ENCODE peak calls at places on chromosomes 3 and 15, in five cellular contexts. C, T, G, D and L are unnamed samples.

GRCh38 chr3:194375473-194375872 is 5.9 kb upstream of the LRRC15 start:
- DNase-seq in D (no peak), G (no peak), C (no peak), T (peak; percentile 62), L (no peak)

GRCh38 chr3:126483321-126483761 is 7.7 kb upstream of the ZXDC start:
- DNase-seq in C (no peak), D (no peak), G (no peak), T (no peak), L (no peak)

GRCh38 chr3:44045476-44046275 is 196.0 kb upstream of the TOPAZ1 start:
- DNase-seq in C (peak; percentile 75), D (peak; percentile 26), G (no peak), T (peak; percentile 17), L (peak; percentile 76)

GRCh38 chr3:160225181-160226025 is at the start of gene C3orf80:
- DNase-seq in T (peak; percentile 73), C (peak; percentile 73), D (peak; percentile 38), G (peak; percentile 21), L (peak; percentile 66)

GRCh38 chr3:14224895-14225294 is 46.3 kb downstream of the LSM3 start:
- DNase-seq in T (no peak), G (peak; percentile 44), D (no peak), C (no peak), L (no peak)

GRCh38 chr3:1962531-1963090 is 136.1 kb upstream of the CNTN4 start:
- DNase-seq in D (no peak), T (no peak), G (no peak), C (no peak), L (no peak)

GRCh38 chr3:9342696-9343095 is 20.2 kb upstream of the THUMPD3 start:
- DNase-seq in G (no peak), T (no peak), D (no peak), C (no peak), L (no peak)

GRCh38 chr3:149489060-149489690 is 14.7 kb downstream of the TM4SF4 start:
- DNase-seq in T (peak; percentile 53), G (no peak), D (no peak), C (no peak), L (peak; percentile 19)

GRCh38 chr3:39142067-39142466 is 11.3 kb downstream of the CSRNP1 start:
- DNase-seq in D (no peak), G (no peak), C (no peak), T (no peak), L (no peak)

GRCh38 chr3:118990818-118991560 is 43.7 kb downstream of the IGSF11 start:
- DNase-seq in T (no peak), D (no peak), G (no peak), C (no peak), L (no peak)

GRCh38 chr15:88467935-88468528 is 524 bp downstream of the MRPS11 start:
- DNase-seq in G (peak; percentile 18), T (peak; percentile 48), C (no peak), D (no peak), L (no peak)

GRCh38 chr3:24678441-24678865 is 183.8 kb upstream of the THRB start:
- DNase-seq in D (peak; percentile 96), T (no peak), G (peak; percentile 83), C (no peak), L (no peak)

DNA sequence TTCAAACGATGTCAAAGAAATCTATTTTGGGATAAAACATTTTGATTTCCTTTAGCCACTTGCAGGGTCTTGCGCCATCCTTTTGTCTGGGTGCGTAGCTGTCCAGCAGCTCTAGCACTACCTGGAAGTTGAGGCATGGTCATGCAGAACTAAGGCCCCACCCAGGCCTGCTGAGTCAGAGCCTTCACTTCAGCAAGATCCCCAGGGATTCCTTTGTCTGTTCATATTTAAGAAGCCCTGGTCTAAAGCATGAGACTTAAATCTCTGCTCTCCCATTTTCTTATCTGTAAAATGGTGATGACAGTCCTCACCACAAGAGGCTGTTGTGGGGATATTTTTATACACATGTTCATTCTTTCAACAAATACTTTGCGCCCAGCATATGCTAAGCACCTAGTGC is 99.0 kb upstream of the CTDSPL start:
- DNase-seq in G (peak; percentile 68), C (no peak), D (no peak), T (peak; percentile 25), L (no peak)
- TF ChIP-seq CTCF in G (peak; percentile 7), C (no peak), D (no peak), T (no peak), L (no peak)

GRCh38 chr3:22728406-22728805 is 474.7 kb upstream of the UBE2E2 start:
- DNase-seq in T (no peak), C (no peak), D (no peak), G (no peak), L (no peak)

GRCh38 chr3:22730701-22731100 is 472.4 kb upstream of the UBE2E2 start:
- DNase-seq in G (no peak), C (no peak), T (no peak), D (no peak), L (no peak)

GRCh38 chr3:22731901-22732300 is 471.2 kb upstream of the UBE2E2 start:
- DNase-seq in G (no peak), T (no peak), C (no peak), D (no peak), L (no peak)

GRCh38 chr3:22729212-22729611 is 473.9 kb upstream of the UBE2E2 start:
- DNase-seq in C (no peak), T (no peak), G (no peak), D (peak; percentile 22), L (no peak)

GRCh38 chr3:22729981-22730380 is 473.1 kb upstream of the UBE2E2 start:
- DNase-seq in C (no peak), G (no peak), D (no peak), T (no peak), L (no peak)
- TF ChIP-seq CTCF in C (peak; percentile 27), G (no peak), D (peak; percentile 28), T (no peak), L (no peak)

GRCh38 chr3:15953841-15954240 is 156.1 kb upstream of the ANKRD28 start:
- DNase-seq in D (no peak), C (peak; percentile 19), T (peak; percentile 22), G (no peak), L (no peak)
- TF ChIP-seq CTCF in D (no peak), C (peak; percentile 21), T (peak; percentile 37), G (no peak), L (no peak)

GRCh38 chr3:186772281-186772885 is 11.0 kb upstream of the EIF4A2 start:
- DNase-seq in T (no peak), G (peak; percentile 50), C (no peak), D (no peak), L (no peak)

GRCh38 chr3:186772886-186773417 is 10.4 kb upstream of the EIF4A2 start:
- DNase-seq in C (peak; percentile 82), T (no peak), G (no peak), D (peak; percentile 18), L (peak; percentile 84)

GRCh38 chr3:186779204-186779603 is 4.2 kb upstream of the EIF4A2 start:
- DNase-seq in T (no peak), C (no peak), G (no peak), D (no peak), L (no peak)

DNA sequence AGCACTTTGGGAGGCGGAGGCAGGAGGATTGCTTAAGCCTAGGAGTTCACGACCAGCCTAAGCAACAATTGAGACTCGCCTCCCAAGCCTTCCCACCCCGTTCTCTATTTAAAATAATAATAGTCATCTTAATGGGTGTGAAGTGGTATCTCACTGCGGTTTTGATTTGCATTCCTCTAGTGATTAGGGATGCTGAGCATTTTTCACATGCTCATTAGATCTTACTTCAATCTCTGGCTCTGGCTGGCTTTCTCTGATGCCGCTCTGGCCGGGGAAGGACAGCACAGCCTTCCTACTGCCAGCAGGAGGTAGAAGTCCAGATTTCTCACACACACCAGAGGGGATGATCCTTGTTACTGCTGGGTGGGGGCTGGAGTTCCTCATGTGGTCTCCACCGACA is 7.4 kb upstream of the EIF4A2 start:
- DNase-seq in C (no peak), G (peak; percentile 7), T (peak; percentile 52), D (peak; percentile 42), L (no peak)
- TF ChIP-seq CTCF in C (no peak), G (no peak), T (peak; percentile 17), D (no peak), L (no peak)

GRCh38 chr15:78837131-78837530 is 25.9 kb upstream of the ADAMTS7 start:
- DNase-seq in D (no peak), C (no peak), G (no peak), T (no peak), L (no peak)

GRCh38 chr15:78836333-78836732 is 25.1 kb upstream of the ADAMTS7 start:
- DNase-seq in C (no peak), T (no peak), D (no peak), G (no peak), L (no peak)

GRCh38 chr15:78838480-78838879 is 27.2 kb upstream of the ADAMTS7 start:
- DNase-seq in D (no peak), C (no peak), G (peak; percentile 84), T (no peak), L (no peak)

GRCh38 chr15:78840661-78841060 is 29.4 kb upstream of the ADAMTS7 start:
- DNase-seq in G (no peak), C (peak; percentile 36), T (peak; percentile 40), D (peak; percentile 11), L (peak; percentile 49)

GRCh38 chr15:78837543-78837942 is 26.3 kb upstream of the ADAMTS7 start:
- DNase-seq in C (no peak), D (no peak), T (no peak), G (no peak), L (no peak)
- TF ChIP-seq CTCF in C (no peak), D (no peak), T (no peak), G (no peak), L (no peak)

GRCh38 chr15:46280753-46281521 is 646.1 kb downstream of the SQOR start:
- DNase-seq in C (no peak), G (no peak), D (no peak), T (peak; percentile 12), L (no peak)
- TF ChIP-seq CTCF in C (no peak), G (no peak), D (no peak), T (peak; percentile 30), L (no peak)

DNA sequence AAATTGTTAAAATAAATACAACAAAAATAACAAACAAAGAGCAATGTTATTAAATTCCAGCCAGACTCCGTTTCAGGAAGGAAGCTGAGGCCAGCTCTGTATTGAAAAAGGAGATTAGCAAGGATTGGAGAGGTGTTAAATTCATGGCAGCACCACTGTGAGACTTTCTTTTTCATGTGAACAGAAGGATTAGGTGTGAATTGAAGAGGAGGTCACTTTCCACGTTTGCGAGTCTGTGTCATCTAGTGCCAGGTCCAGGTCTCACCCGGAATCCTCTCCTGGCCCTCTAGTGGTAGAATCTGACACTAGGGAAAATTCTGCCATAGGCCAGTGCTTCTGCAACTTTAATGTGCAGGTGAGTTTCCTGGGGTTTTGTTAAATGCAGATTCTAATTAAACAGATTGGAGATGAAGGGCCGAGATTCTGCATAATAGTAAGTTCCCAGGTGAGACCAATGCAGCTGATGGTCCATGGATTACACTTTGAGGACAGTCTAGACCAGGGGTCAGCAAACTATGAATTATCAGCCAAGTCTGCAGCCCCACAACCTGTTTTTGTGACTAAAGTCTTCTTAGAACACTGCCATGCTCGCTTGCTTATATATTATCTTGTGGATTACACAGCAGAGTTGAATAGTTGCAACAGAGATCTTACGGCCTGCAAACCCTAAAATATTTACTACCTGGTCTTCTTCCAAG is 9.2 kb upstream of the SLC6A1 start:
- DNase-seq in T (peak; percentile 46), D (peak; percentile 3), C (peak; percentile 74), G (peak; percentile 41), L (peak; percentile 62)
- TF ChIP-seq CTCF in T (peak; percentile 79), D (peak; percentile 88), C (peak; percentile 65), G (peak; percentile 89), L (peak; percentile 48)

GRCh38 chr3:80785475-80785874 is 976.0 kb downstream of the GBE1 start:
- DNase-seq in G (no peak), D (no peak), T (peak; percentile 15), C (no peak), L (no peak)
- TF ChIP-seq CTCF in G (no peak), D (peak; percentile 23), T (peak; percentile 37), C (peak; percentile 16), L (no peak)